ENCODE peak calls at places on chromosomes 7 and 10, in five cellular contexts. One of them, this sample, is unnamed.

GRCh38 chr7:110090113-110090820 is 1000.7 kb upstream of the LRRN3 start:
- DNase-seq in NCI-H1105 treated with DMSO at 0.1 percent for 48 hours: no peak
- DNase-seq in HFF-Myc: peak
- DNase-seq in CD8-positive, alpha-beta memory T cell: no peak
- DNase-seq in activated naive CD4-positive, alpha-beta T cell: no peak
- DNase-seq in this sample: peak

GRCh38 chr7:70893985-70894722 is 237.8 kb upstream of the GALNT17 start:
- DNase-seq in activated naive CD4-positive, alpha-beta T cell: no peak
- DNase-seq in CD8-positive, alpha-beta memory T cell: no peak
- DNase-seq in HFF-Myc: no peak
- DNase-seq in NCI-H1105 treated with DMSO at 0.1 percent for 48 hours: no peak
- DNase-seq in this sample: no peak

GRCh38 chr7:151705744-151706567 is 171.0 kb downstream of the PRKAG2 start:
- DNase-seq in HFF-Myc: no peak
- DNase-seq in activated naive CD4-positive, alpha-beta T cell: no peak
- DNase-seq in NCI-H1105 treated with DMSO at 0.1 percent for 48 hours: peak
- DNase-seq in CD8-positive, alpha-beta memory T cell: no peak
- DNase-seq in this sample: peak

GRCh38 chr7:130667593-130668257 is 823 bp downstream of the COPG2 start:
- DNase-seq in CD8-positive, alpha-beta memory T cell: no peak
- DNase-seq in activated naive CD4-positive, alpha-beta T cell: no peak
- DNase-seq in HFF-Myc: no peak
- DNase-seq in NCI-H1105 treated with DMSO at 0.1 percent for 48 hours: peak
- DNase-seq in this sample: no peak

GRCh38 chr10:111482621-111483216 is 405.9 kb downstream of the ADRA2A start:
- DNase-seq in HFF-Myc: no peak
- DNase-seq in NCI-H1105 treated with DMSO at 0.1 percent for 48 hours: no peak
- DNase-seq in CD8-positive, alpha-beta memory T cell: no peak
- DNase-seq in activated naive CD4-positive, alpha-beta T cell: no peak
- DNase-seq in this sample: no peak

GRCh38 chr10:61481597-61481996 is 28.4 kb upstream of the TMEM26 start:
- DNase-seq in NCI-H1105 treated with DMSO at 0.1 percent for 48 hours: no peak
- DNase-seq in HFF-Myc: no peak
- DNase-seq in CD8-positive, alpha-beta memory T cell: no peak
- DNase-seq in activated naive CD4-positive, alpha-beta T cell: no peak
- DNase-seq in this sample: no peak

GRCh38 chr7:118305686-118306085 is 81.2 kb downstream of the ANKRD7 start:
- DNase-seq in activated naive CD4-positive, alpha-beta T cell: no peak
- DNase-seq in NCI-H1105 treated with DMSO at 0.1 percent for 48 hours: no peak
- DNase-seq in CD8-positive, alpha-beta memory T cell: no peak
- DNase-seq in HFF-Myc: no peak
- DNase-seq in this sample: no peak

GRCh38 chr10:111944331-111944730 is 239.2 kb downstream of the GPAM start:
- DNase-seq in NCI-H1105 treated with DMSO at 0.1 percent for 48 hours: no peak
- DNase-seq in CD8-positive, alpha-beta memory T cell: no peak
- DNase-seq in HFF-Myc: no peak
- DNase-seq in activated naive CD4-positive, alpha-beta T cell: no peak
- DNase-seq in this sample: no peak

GRCh38 chr7:152462995-152463713 is 27.4 kb upstream of the KMT2C start:
- DNase-seq in activated naive CD4-positive, alpha-beta T cell: no peak
- DNase-seq in CD8-positive, alpha-beta memory T cell: no peak
- DNase-seq in HFF-Myc: peak
- DNase-seq in NCI-H1105 treated with DMSO at 0.1 percent for 48 hours: peak
- DNase-seq in this sample: no peak

GRCh38 chr7:85229544-85229943 is 42.7 kb upstream of the SEMA3D start:
- DNase-seq in NCI-H1105 treated with DMSO at 0.1 percent for 48 hours: no peak
- DNase-seq in activated naive CD4-positive, alpha-beta T cell: no peak
- DNase-seq in HFF-Myc: no peak
- DNase-seq in CD8-positive, alpha-beta memory T cell: no peak
- DNase-seq in this sample: no peak

GRCh38 chr7:50791921-50792341 is 9.2 kb upstream of the GRB10 start:
- DNase-seq in NCI-H1105 treated with DMSO at 0.1 percent for 48 hours: no peak
- DNase-seq in CD8-positive, alpha-beta memory T cell: no peak
- DNase-seq in HFF-Myc: no peak
- DNase-seq in activated naive CD4-positive, alpha-beta T cell: no peak
- DNase-seq in this sample: no peak

GRCh38 chr7:150399861-150400778 is 21.0 kb downstream of the ZNF775 start:
- DNase-seq in activated naive CD4-positive, alpha-beta T cell: no peak
- DNase-seq in NCI-H1105 treated with DMSO at 0.1 percent for 48 hours: no peak
- DNase-seq in CD8-positive, alpha-beta memory T cell: no peak
- DNase-seq in HFF-Myc: no peak
- DNase-seq in this sample: no peak